ENCODE peak calls at places on chromosome 9, in nine cellular contexts. T is GM19239; V is stimulated activated CD8-positive, alpha-beta memory T cell treated with anti-CD3 and anti-CD28 coated beads, Interleukin-15, amount 100 ng/mL, for 4 hours; J is Ammon's horn; L is NCI-H774; G is NCI-H2171 treated with DMSO at 0.1 percent for 48 hours; C is activated naive CD4-positive, alpha-beta T cell; R is hepatic stellate cell; Q is IMR-90. P is an unnamed sample.

GRCh38 chr9:127578627-127578951 is 33.5 kb upstream of the STXBP1 start:
- DNase-seq in V (no peak), G (peak), R (no peak), Q (no peak), C (no peak), L (no peak), T (no peak), J (no peak), P (no peak)

GRCh38 chr9:102587231-102587630 is 407.9 kb upstream of the CYLC2 start:
- DNase-seq in Q (no peak), L (peak), R (no peak), T (no peak), V (no peak), C (no peak), G (no peak), J (peak), P (no peak)

GRCh38 chr9:109453210-109453842 is 44.8 kb downstream of the PTPN3 start:
- DNase-seq in R (peak), V (no peak), G (no peak), C (no peak), L (no peak), Q (peak), J (no peak), T (no peak), P (no peak)

GRCh38 chr9:86903461-86904010 is 43.8 kb downstream of the GAS1 start:
- DNase-seq in Q (no peak), C (no peak), R (no peak), T (no peak), L (no peak), J (no peak), G (no peak), V (no peak), P (no peak)

GRCh38 chr9:136681029-136681428 is 6.2 kb downstream of the AGPAT2 start:
- DNase-seq in L (no peak), C (no peak), T (no peak), G (no peak), R (no peak), Q (no peak), V (no peak), J (no peak), P (no peak)

GRCh38 chr9:120892177-120892747 is 15.3 kb upstream of the PHF19 start:
- DNase-seq in G (no peak), C (no peak), L (no peak), V (no peak), R (no peak), Q (no peak), T (no peak), J (no peak), P (no peak)

GRCh38 chr9:122239722-122240121 is 11.0 kb upstream of the LHX6 start:
- DNase-seq in Q (no peak), J (peak), R (no peak), G (no peak), L (no peak), C (no peak), T (no peak), V (no peak), P (no peak)

GRCh38 chr9:32525506-32525905 is 490 bp downstream of the RIGI start:
- DNase-seq in L (no peak), T (no peak), R (no peak), Q (peak), V (no peak), J (peak), G (no peak), C (no peak), P (no peak)

GRCh38 chr9:122812736-122813135 is 12.8 kb downstream of the OR1K1 start:
- DNase-seq in V (no peak), J (no peak), C (no peak), L (no peak), G (no peak), R (no peak), T (no peak), Q (no peak), P (no peak)

GRCh38 chr9:123016631-123017030 is 16.8 kb upstream of the GPR21 start:
- DNase-seq in T (no peak), J (no peak), C (no peak), V (no peak), G (no peak), Q (no peak), L (no peak), R (no peak), P (peak)